ENCODE peak calls at places on chromosomes 5 and 9, in four cellular contexts. T is H9, W is IMR-90, K is mesendoderm. M is an unnamed sample.
A peak's percentile ranks its signal among the peaks of the same experiment; 100 is the strongest.

GRCh38 chr5:118336468-118336867 is 651.9 kb downstream of the DTWD2 start:
- DNase-seq in K (no peak), T (no peak), W (no peak), M (no peak)

GRCh38 chr9:13555989-13556500 is 276.6 kb upstream of the MPDZ start:
- DNase-seq in T (no peak), K (no peak), W (no peak), M (no peak)

GRCh38 chr5:152004095-152004494 is 79.4 kb upstream of the GLRA1 start:
- DNase-seq in T (no peak), W (no peak), K (no peak), M (no peak)

GRCh38 chr9:122394265-122395242 is 23.7 kb downstream of the PTGS1 start:
- DNase-seq in T (no peak), K (no peak), W (peak; percentile 95), M (no peak)

GRCh38 chr5:67350600-67351315 is 154.2 kb upstream of the CD180 start:
- DNase-seq in T (no peak), K (no peak), W (no peak), M (no peak)

GRCh38 chr5:148794275-148794674 is 32.1 kb upstream of the ADRB2 start:
- DNase-seq in T (no peak), K (no peak), W (peak; percentile 56), M (no peak)

GRCh38 chr9:22240619-22241018 is 206.0 kb upstream of the DMRTA1 start:
- DNase-seq in W (peak; percentile 73), K (no peak), T (no peak), M (no peak)

GRCh38 chr9:134947265-134947955 is 29.7 kb upstream of the FCN1 start:
- DNase-seq in T (no peak), W (no peak), K (no peak), M (no peak)

GRCh38 chr9:78261403-78262001 is 25.6 kb downstream of the CEP78 start:
- DNase-seq in W (peak; percentile 55), T (no peak), K (peak; percentile 26), M (no peak)

GRCh38 chr9:122463828-122464632 is 13.7 kb downstream of the OR1J1 start:
- DNase-seq in T (peak; percentile 74), K (peak; percentile 55), W (no peak), M (no peak)

GRCh38 chr9:38644601-38645000 is 24.2 kb upstream of the ANKRD18A start:
- DNase-seq in K (no peak), W (no peak), T (no peak), M (no peak)

GRCh38 chr9:137988701-137989100 is 111.1 kb downstream of the CACNA1B start:
- DNase-seq in K (no peak), W (no peak), T (no peak), M (peak; percentile 17)

GRCh38 chr9:98121096-98121495 is 2.1 kb upstream of the TRIM14 start:
- DNase-seq in T (no peak), K (no peak), W (no peak), M (no peak)

GRCh38 chr9:91818226-91818587 is 131.8 kb downstream of the ROR2 start:
- DNase-seq in K (no peak), W (no peak), T (no peak), M (no peak)

GRCh38 chr5:36033050-36033449 is 33.6 kb downstream of the UGT3A2 start:
- DNase-seq in W (no peak), T (no peak), K (no peak), M (no peak)

GRCh38 chr9:99601506-99601905 is 220.2 kb upstream of the NR4A3 start:
- DNase-seq in T (no peak), W (no peak), K (no peak), M (no peak)

GRCh38 chr9:109974143-109974917 is 194.3 kb downstream of the PALM2AKAP2 start:
- DNase-seq in W (no peak), K (no peak), T (no peak), M (no peak)

GRCh38 chr9:87034891-87035290 is 87.6 kb upstream of the GAS1 start:
- DNase-seq in W (no peak), K (no peak), T (no peak), M (no peak)

GRCh38 chr9:72554221-72554641 is 32.8 kb downstream of the TMC1 start:
- DNase-seq in K (peak; percentile 34), T (no peak), W (peak; percentile 89), M (no peak)

GRCh38 chr9:17004500-17004899 is 130.3 kb upstream of the CNTLN start:
- DNase-seq in K (peak; percentile 35), T (no peak), W (peak; percentile 49), M (no peak)

GRCh38 chr5:95083606-95084005 is 201.3 kb downstream of the MCTP1 start:
- DNase-seq in T (no peak), K (no peak), W (no peak), M (no peak)

GRCh38 chr5:57311921-57312320 is 138.1 kb downstream of the GPBP1 start:
- DNase-seq in W (no peak), T (no peak), K (no peak), M (no peak)

GRCh38 chr5:96247097-96247675 is 185.9 kb downstream of the PCSK1 start:
- DNase-seq in T (no peak), W (peak; percentile 78), K (peak; percentile 80), M (no peak)

GRCh38 chr5:115962565-115963402 is 509 bp downstream of the LVRN start:
- DNase-seq in T (peak; percentile 55), W (no peak), K (peak; percentile 28), M (no peak)

GRCh38 chr9:120439147-120439546 is 140.8 kb downstream of the CDK5RAP2 start:
- DNase-seq in T (peak; percentile 61), W (peak; percentile 23), K (peak; percentile 57), M (peak; percentile 59)

GRCh38 chr9:18922161-18922910 is 110.7 kb downstream of the SAXO1 start:
- DNase-seq in K (no peak), T (no peak), W (no peak), M (no peak)

GRCh38 chr9:69946800-69947437 is 96.7 kb upstream of the MAMDC2 start:
- DNase-seq in T (no peak), K (peak; percentile 67), W (peak; percentile 94), M (no peak)

GRCh38 chr5:73317523-73317922 is 131.1 kb downstream of the FOXD1 start:
- DNase-seq in T (no peak), W (no peak), K (no peak), M (no peak)

GRCh38 chr9:84668204-84669007 is 1.1 kb upstream of the NTRK2 start:
- DNase-seq in T (peak; percentile 87), W (peak; percentile 19), K (peak; percentile 87), M (peak; percentile 44)

GRCh38 chr9:115262477-115262876 is 144.5 kb upstream of the TNC start:
- DNase-seq in K (peak; percentile 29), W (peak; percentile 75), T (no peak), M (no peak)

GRCh38 chr9:127935765-127936221 is 1.9 kb downstream of the DPM2 start:
- DNase-seq in K (no peak), T (no peak), W (peak; percentile 41), M (no peak)

GRCh38 chr9:15785584-15785983 is 232.7 kb downstream of the CCDC171 start:
- DNase-seq in T (no peak), W (no peak), K (no peak), M (no peak)

DNA sequence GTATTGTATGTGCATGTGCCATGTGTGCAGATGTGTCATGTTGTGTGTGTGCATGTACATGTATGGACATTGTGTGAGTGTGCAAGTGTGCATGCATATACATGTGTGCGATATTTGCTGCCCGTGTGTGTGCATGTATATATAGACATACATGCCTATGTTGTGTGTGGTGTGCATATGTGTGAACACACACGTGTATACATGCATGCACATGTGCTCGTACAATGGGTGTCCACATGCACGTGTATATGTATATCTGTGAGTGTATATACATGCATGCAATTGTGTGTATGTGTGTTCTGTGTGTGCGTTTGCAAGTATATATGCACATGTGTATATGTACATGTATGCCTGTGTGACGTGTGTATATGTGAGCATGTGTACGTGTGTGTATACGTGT is 3.0 kb upstream of the SLC6A18 start:
- DNase-seq in T (no peak), K (no peak), W (no peak), M (no peak)
- H4K5ac ChIP-seq in T (no peak overlapping the region), K (no peak overlapping the region), W (no peak overlapping the region), M (no peak overlapping the region)

GRCh38 chr9:119372951-119373350 is 3.7 kb upstream of the BRINP1 start:
- DNase-seq in K (no peak), T (no peak), W (no peak), M (no peak)

GRCh38 chr9:119370816-119371215 is 1.6 kb upstream of the BRINP1 start:
- DNase-seq in W (peak; percentile 1), T (peak; percentile 77), K (peak; percentile 81), M (peak; percentile 87)

GRCh38 chr9:119375892-119376291 is 6.7 kb upstream of the BRINP1 start:
- DNase-seq in K (peak; percentile 82), T (peak; percentile 69), W (no peak), M (no peak)
- H4K5ac ChIP-seq in K (no peak overlapping the region), T (no peak overlapping the region), W (no peak overlapping the region), M (no peak overlapping the region)

GRCh38 chr5:81189875-81190467 is 43.2 kb upstream of the CKMT2 start:
- DNase-seq in T (no peak), W (no peak), K (no peak), M (no peak)
- H4K5ac ChIP-seq in T (no peak overlapping the region), W (no peak overlapping the region), K (no peak overlapping the region), M (no peak overlapping the region)

GRCh38 chr5:17180330-17180843 is 37.0 kb upstream of the BASP1 start:
- DNase-seq in K (peak; percentile 84), T (no peak), W (no peak), M (no peak)
- H4K5ac ChIP-seq in K (no peak overlapping the region), T (no peak overlapping the region), W (peak overlapping the region; percentile 92), M (no peak overlapping the region)

GRCh38 chr9:112831969-112832368 is 58.7 kb downstream of the SLC46A2 start:
- DNase-seq in K (no peak), T (no peak), W (no peak), M (no peak)
- H4K5ac ChIP-seq in K (no peak overlapping the region), T (no peak overlapping the region), W (no peak overlapping the region), M (no peak overlapping the region)

GRCh38 chr9:5321058-5321457 is 16.5 kb upstream of the RLN2 start:
- DNase-seq in W (peak; percentile 22), T (no peak), K (peak; percentile 11), M (no peak)

GRCh38 chr9:5326893-5327548 is 12.7 kb downstream of the RLN1 start:
- DNase-seq in T (peak; percentile 92), W (peak; percentile 2), K (peak; percentile 87), M (peak; percentile 38)

GRCh38 chr9:5326187-5326586 is 13.5 kb downstream of the RLN1 start:
- DNase-seq in K (no peak), T (no peak), W (no peak), M (no peak)
- H4K5ac ChIP-seq in K (no peak overlapping the region), T (no peak overlapping the region), W (no peak overlapping the region), M (no peak overlapping the region)

GRCh38 chr9:7129391-7129790 is 371.6 kb downstream of the KDM4C start:
- DNase-seq in K (peak; percentile 85), W (no peak), T (no peak), M (no peak)

GRCh38 chr9:7137040-7137439 is 379.3 kb downstream of the KDM4C start:
- DNase-seq in T (no peak), K (no peak), W (no peak), M (no peak)

GRCh38 chr9:7130421-7130820 is 372.6 kb downstream of the KDM4C start:
- DNase-seq in W (no peak), T (no peak), K (no peak), M (no peak)

GRCh38 chr9:7135735-7136134 is 378.0 kb downstream of the KDM4C start:
- DNase-seq in W (no peak), K (no peak), T (no peak), M (no peak)

DNA sequence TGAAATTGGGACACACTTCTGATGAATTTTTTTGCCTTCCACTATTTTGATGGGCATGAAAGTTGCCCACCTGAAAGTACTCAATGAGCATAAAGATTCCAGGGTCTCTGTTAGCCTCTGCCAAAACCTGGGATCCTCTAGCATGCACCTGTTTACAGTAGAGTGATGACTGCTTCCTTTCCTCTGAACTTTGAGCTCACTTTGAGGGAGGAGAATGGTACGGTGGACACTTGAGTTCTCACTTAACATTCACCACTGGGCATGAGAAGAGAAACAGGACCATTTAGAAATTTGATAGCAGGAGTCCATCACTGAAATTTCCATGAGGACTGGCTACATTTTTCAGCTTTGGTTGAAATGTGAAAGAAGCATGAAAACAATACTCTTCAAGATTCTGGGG is 374.8 kb downstream of the KDM4C start:
- DNase-seq in W (no peak), T (no peak), K (no peak), M (no peak)
- H4K5ac ChIP-seq in W (no peak overlapping the region), T (no peak overlapping the region), K (no peak overlapping the region), M (no peak overlapping the region)